ENCODE peak calls at places on chromosomes 13 and 19, in five cellular contexts. One of them, this sample, is unnamed.

GRCh38 chr13:114101831-114102520 is 30.4 kb downstream of the RASA3 start:
- DNase-seq in left ventricle myocardium inferior: no peak
- DNase-seq in SK-N-SH: peak; percentile 37
- DNase-seq in prostate gland: no peak
- DNase-seq in osteocyte: no peak
- DNase-seq in this sample: no peak

GRCh38 chr19:16897572-16898056 is 8.8 kb downstream of the F2RL3 start:
- DNase-seq in left ventricle myocardium inferior: no peak
- DNase-seq in SK-N-SH: no peak
- DNase-seq in prostate gland: no peak
- DNase-seq in osteocyte: no peak
- DNase-seq in this sample: no peak

GRCh38 chr19:48654299-48655059 is 8.5 kb upstream of the CA11 start:
- DNase-seq in left ventricle myocardium inferior: no peak
- DNase-seq in SK-N-SH: peak; percentile 74
- DNase-seq in prostate gland: no peak
- DNase-seq in osteocyte: no peak
- DNase-seq in this sample: no peak

GRCh38 chr13:42232671-42233070 is 39.3 kb upstream of the AKAP11 start:
- DNase-seq in left ventricle myocardium inferior: no peak
- DNase-seq in SK-N-SH: no peak
- DNase-seq in prostate gland: no peak
- DNase-seq in osteocyte: no peak
- DNase-seq in this sample: no peak

GRCh38 chr19:19860756-19861390 is 4.8 kb upstream of the ZNF253 start:
- DNase-seq in left ventricle myocardium inferior: no peak
- DNase-seq in SK-N-SH: peak; percentile 58
- DNase-seq in prostate gland: no peak
- DNase-seq in osteocyte: no peak
- DNase-seq in this sample: peak; percentile 10

GRCh38 chr13:59975807-59976445 is 187.8 kb downstream of the DIAPH3 start:
- DNase-seq in left ventricle myocardium inferior: no peak
- DNase-seq in SK-N-SH: no peak
- DNase-seq in prostate gland: no peak
- DNase-seq in osteocyte: no peak
- DNase-seq in this sample: no peak

GRCh38 chr19:48487944-48488343 is 18.8 kb downstream of the CYTH2 start:
- DNase-seq in left ventricle myocardium inferior: peak; percentile 68
- DNase-seq in SK-N-SH: no peak
- DNase-seq in prostate gland: peak; percentile 90
- DNase-seq in osteocyte: no peak
- DNase-seq in this sample: no peak

GRCh38 chr19:50432221-50432626 is 468 bp upstream of the MYBPC2 start:
- DNase-seq in left ventricle myocardium inferior: no peak
- DNase-seq in SK-N-SH: no peak
- DNase-seq in prostate gland: no peak
- DNase-seq in osteocyte: no peak
- DNase-seq in this sample: no peak

GRCh38 chr13:40420160-40420740 is 246.2 kb downstream of the FOXO1 start:
- DNase-seq in left ventricle myocardium inferior: no peak
- DNase-seq in SK-N-SH: no peak
- DNase-seq in prostate gland: no peak
- DNase-seq in osteocyte: no peak
- DNase-seq in this sample: no peak

GRCh38 chr19:7507884-7508283 is 8.0 kb upstream of the ZNF358 start:
- DNase-seq in left ventricle myocardium inferior: peak; percentile 55
- DNase-seq in SK-N-SH: peak; percentile 73
- DNase-seq in prostate gland: no peak
- DNase-seq in osteocyte: peak; percentile 89
- DNase-seq in this sample: peak; percentile 31

GRCh38 chr13:103884139-103884723 is 818.0 kb upstream of the SLC10A2 start:
- DNase-seq in left ventricle myocardium inferior: no peak
- DNase-seq in SK-N-SH: no peak
- DNase-seq in prostate gland: no peak
- DNase-seq in osteocyte: no peak
- DNase-seq in this sample: no peak

GRCh38 chr13:79780240-79780639 is 299.3 kb downstream of the NDFIP2 start:
- DNase-seq in left ventricle myocardium inferior: no peak
- DNase-seq in SK-N-SH: no peak
- DNase-seq in prostate gland: no peak
- DNase-seq in osteocyte: no peak
- DNase-seq in this sample: peak; percentile 81

GRCh38 chr13:97344250-97345175 is 89.5 kb upstream of the RAP2A start:
- DNase-seq in left ventricle myocardium inferior: peak; percentile 58
- DNase-seq in SK-N-SH: peak; percentile 67
- DNase-seq in prostate gland: peak; percentile 42
- DNase-seq in osteocyte: no peak
- DNase-seq in this sample: peak; percentile 51

GRCh38 chr19:2550431-2551171 is 74.7 kb downstream of the GADD45B start:
- DNase-seq in left ventricle myocardium inferior: peak; percentile 62
- DNase-seq in SK-N-SH: peak; percentile 54
- DNase-seq in prostate gland: no peak
- DNase-seq in osteocyte: no peak
- DNase-seq in this sample: no peak

GRCh38 chr19:32058131-32058530 is 287.3 kb upstream of the ZNF507 start:
- DNase-seq in left ventricle myocardium inferior: no peak
- DNase-seq in SK-N-SH: no peak
- DNase-seq in prostate gland: no peak
- DNase-seq in osteocyte: no peak
- DNase-seq in this sample: no peak

GRCh38 chr19:32047788-32048187 is 297.6 kb upstream of the ZNF507 start:
- DNase-seq in left ventricle myocardium inferior: no peak
- DNase-seq in SK-N-SH: no peak
- DNase-seq in prostate gland: no peak
- DNase-seq in osteocyte: no peak
- DNase-seq in this sample: no peak

DNA sequence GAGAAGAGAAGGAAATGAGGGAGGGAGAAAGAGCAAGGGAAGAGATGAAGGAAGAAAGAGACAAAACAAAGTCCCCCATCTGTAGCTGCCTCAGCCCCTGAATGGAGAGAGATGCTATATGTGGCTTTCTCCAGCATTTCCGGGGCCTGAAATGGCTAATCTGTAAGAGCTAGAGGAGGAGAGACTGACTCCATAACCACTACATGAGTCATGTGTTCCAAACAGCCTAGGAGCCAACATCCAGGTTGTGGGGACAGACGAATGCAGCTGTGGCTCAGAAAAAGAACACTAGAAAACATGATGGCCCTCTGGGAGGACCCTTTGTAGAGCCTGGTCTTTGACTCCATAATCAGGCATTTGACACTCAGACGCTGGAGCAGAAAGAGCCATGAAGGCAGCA is 292.0 kb upstream of the ZNF507 start:
- DNase-seq in left ventricle myocardium inferior: no peak
- DNase-seq in SK-N-SH: no peak
- DNase-seq in prostate gland: no peak
- DNase-seq in osteocyte: no peak
- DNase-seq in this sample: no peak
- TF ChIP-seq CTCF in left ventricle myocardium inferior: no peak
- TF ChIP-seq CTCF in SK-N-SH: no peak
- TF ChIP-seq CTCF in prostate gland: no peak
- TF ChIP-seq CTCF in osteocyte: no peak
- TF ChIP-seq CTCF in this sample: no peak

DNA sequence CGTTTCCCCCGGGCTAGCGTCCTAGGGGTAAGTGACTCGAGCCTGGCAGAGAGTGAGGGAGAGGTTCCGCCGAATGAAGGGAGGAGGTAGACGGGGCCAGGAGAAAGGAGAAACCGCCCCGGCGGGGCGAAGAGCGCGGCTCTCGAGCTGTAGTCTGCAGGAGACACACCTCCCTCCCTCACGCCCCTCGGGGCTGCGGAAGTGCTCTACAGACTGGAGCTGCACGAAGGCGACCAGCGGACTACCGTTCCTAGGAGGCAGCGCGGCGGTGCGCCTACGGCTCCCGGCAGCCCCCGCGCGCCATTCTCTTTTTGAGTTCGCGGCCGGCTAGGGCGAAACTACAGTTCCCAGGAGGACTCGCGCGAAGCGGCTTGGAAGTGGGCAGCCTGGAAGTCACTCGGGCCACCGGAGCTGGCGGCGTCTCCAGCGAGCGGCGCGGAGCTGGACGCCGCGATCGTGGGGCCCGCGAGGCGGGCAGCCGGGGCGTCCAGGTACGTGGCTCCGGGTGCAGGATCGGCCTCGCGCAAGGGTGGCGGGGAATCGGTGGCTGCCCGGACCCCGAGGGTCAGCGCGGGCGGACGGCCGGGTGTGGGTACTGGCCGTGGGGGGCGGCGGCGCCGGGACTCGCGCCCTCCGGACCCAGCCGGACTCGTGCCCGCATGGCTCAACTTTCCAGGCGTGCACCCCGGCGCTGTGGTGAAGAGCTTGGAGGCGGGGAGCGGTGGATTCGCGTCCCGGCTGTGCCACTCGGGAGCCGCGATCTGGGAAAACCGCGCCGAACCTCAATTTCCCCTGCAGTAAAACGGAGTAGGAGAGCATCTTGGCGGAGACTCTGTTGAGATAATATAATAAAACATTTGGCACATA is at the start of gene SIPA1L3:
- DNase-seq in left ventricle myocardium inferior: peak; percentile 95
- DNase-seq in SK-N-SH: peak; percentile 94
- DNase-seq in prostate gland: peak; percentile 97
- DNase-seq in osteocyte: peak; percentile 98
- DNase-seq in this sample: peak; percentile 96
- TF ChIP-seq CTCF in left ventricle myocardium inferior: peak; percentile 4
- TF ChIP-seq CTCF in SK-N-SH: no peak
- TF ChIP-seq CTCF in prostate gland: no peak
- TF ChIP-seq CTCF in osteocyte: no peak
- TF ChIP-seq CTCF in this sample: no peak

GRCh38 chr13:25267715-25268114 is 19.6 kb downstream of the MTMR6 start:
- DNase-seq in left ventricle myocardium inferior: no peak
- DNase-seq in SK-N-SH: peak; percentile 17
- DNase-seq in prostate gland: no peak
- DNase-seq in osteocyte: no peak
- DNase-seq in this sample: no peak
- TF ChIP-seq CTCF in left ventricle myocardium inferior: peak; percentile 21
- TF ChIP-seq CTCF in SK-N-SH: peak; percentile 43
- TF ChIP-seq CTCF in prostate gland: no peak
- TF ChIP-seq CTCF in osteocyte: peak; percentile 27
- TF ChIP-seq CTCF in this sample: peak; percentile 14

DNA sequence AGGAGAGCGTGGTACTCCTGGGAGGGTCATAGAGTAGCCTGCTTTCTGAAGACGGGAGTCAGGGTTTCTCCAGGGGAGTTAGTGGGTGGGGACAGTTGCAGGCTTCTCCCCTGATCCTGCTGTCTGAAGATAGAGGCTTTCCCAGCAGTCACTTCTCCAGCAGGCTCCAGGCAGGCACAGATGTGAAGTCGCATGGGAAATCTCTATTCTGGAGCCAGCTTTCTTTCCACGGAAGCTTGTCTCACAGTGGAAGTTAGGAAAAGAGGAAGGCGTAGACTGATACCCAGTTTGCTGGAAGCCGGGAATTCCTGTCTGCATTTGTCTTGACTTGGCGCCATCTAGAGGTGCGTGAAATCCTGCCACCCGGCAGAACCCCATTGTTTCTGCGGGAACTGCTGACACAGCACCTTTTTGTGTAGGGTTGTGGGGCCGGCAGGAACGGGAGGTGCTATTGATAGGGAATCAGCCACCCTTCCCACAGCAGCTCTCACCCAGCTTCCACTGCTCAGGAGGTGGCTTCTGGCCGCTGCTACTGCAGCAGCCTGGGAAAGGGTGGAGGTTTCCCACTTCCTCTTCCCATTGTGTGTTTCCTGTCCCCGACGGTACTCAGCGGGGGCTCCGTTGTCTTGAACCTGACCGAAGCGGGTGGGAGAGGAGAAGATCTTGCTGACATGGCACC is 28.5 kb upstream of the NPAS1 start:
- DNase-seq in left ventricle myocardium inferior: peak; percentile 83
- DNase-seq in SK-N-SH: peak; percentile 85
- DNase-seq in prostate gland: peak; percentile 81
- DNase-seq in osteocyte: peak; percentile 92
- DNase-seq in this sample: peak; percentile 68
- TF ChIP-seq CTCF in left ventricle myocardium inferior: peak; percentile 91
- TF ChIP-seq CTCF in SK-N-SH: peak; percentile 89
- TF ChIP-seq CTCF in prostate gland: peak; percentile 42
- TF ChIP-seq CTCF in osteocyte: peak; percentile 94
- TF ChIP-seq CTCF in this sample: peak; percentile 79

GRCh38 chr19:4579389-4579788 is 19.9 kb upstream of the SEMA6B start:
- DNase-seq in left ventricle myocardium inferior: no peak
- DNase-seq in SK-N-SH: peak; percentile 29
- DNase-seq in prostate gland: no peak
- DNase-seq in osteocyte: no peak
- DNase-seq in this sample: no peak
- TF ChIP-seq CTCF in left ventricle myocardium inferior: no peak
- TF ChIP-seq CTCF in SK-N-SH: no peak
- TF ChIP-seq CTCF in prostate gland: no peak
- TF ChIP-seq CTCF in osteocyte: no peak
- TF ChIP-seq CTCF in this sample: no peak

GRCh38 chr13:50974268-50974667 is 64.7 kb downstream of the RNASEH2B start:
- DNase-seq in left ventricle myocardium inferior: no peak
- DNase-seq in SK-N-SH: no peak
- DNase-seq in prostate gland: no peak
- DNase-seq in osteocyte: no peak
- DNase-seq in this sample: no peak

GRCh38 chr13:50969691-50970090 is 60.1 kb downstream of the RNASEH2B start:
- DNase-seq in left ventricle myocardium inferior: no peak
- DNase-seq in SK-N-SH: no peak
- DNase-seq in prostate gland: no peak
- DNase-seq in osteocyte: no peak
- DNase-seq in this sample: peak; percentile 85
- TF ChIP-seq CTCF in left ventricle myocardium inferior: peak; percentile 19
- TF ChIP-seq CTCF in SK-N-SH: no peak
- TF ChIP-seq CTCF in prostate gland: no peak
- TF ChIP-seq CTCF in osteocyte: no peak
- TF ChIP-seq CTCF in this sample: peak; percentile 44

DNA sequence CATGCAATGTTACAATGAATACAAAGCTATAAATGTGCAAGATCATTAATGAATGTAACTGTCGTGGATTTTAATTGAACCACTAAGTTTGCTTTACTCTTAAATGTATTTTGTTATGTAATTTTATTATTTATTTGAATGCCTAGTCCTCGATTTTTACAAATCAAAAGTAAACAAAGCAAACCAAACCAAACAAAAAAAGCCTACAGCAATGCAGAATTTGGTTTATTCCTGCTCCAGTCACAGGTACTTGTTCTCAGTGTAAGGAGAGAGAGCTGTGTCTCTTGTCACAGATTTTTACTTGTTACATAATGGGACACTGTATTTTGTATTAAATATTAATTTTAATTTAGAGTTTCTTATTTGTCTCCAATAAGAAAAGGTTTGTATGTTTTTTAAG is 584.3 kb upstream of the SLITRK6 start:
- DNase-seq in left ventricle myocardium inferior: no peak
- DNase-seq in SK-N-SH: no peak
- DNase-seq in prostate gland: no peak
- DNase-seq in osteocyte: no peak
- DNase-seq in this sample: no peak
- TF ChIP-seq CTCF in left ventricle myocardium inferior: no peak
- TF ChIP-seq CTCF in SK-N-SH: no peak
- TF ChIP-seq CTCF in prostate gland: no peak
- TF ChIP-seq CTCF in osteocyte: no peak
- TF ChIP-seq CTCF in this sample: no peak

DNA sequence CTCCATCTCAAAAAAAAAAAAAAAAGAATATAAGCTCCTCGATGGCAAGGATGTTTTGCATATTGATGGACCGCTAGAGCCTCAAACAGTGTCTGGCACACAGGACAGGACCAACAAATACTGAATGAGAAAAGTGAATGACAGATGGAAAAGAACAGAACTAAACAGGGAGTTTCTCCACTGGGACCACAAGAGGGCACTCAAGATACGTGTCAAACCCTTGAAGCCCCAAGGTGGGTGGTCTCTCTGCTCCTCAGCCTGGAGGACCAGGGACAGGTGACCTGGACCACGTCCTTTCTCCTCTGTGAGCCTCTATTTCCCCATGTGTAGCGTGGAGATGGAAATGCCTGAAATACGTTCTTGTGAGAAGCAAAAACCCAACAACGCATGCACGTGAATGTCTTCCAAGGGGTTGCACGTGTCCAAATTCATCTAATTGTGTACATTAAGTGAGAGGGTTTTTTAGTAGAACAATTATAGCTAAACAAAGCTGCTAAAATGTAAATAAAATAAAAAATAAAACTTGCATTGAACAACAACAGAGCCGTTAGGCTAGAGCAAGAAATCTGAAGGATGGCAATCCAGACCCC is 5.7 kb upstream of the CDC42EP5 start:
- DNase-seq in left ventricle myocardium inferior: no peak
- DNase-seq in SK-N-SH: peak; percentile 57
- DNase-seq in prostate gland: no peak
- DNase-seq in osteocyte: no peak
- DNase-seq in this sample: peak; percentile 51
- TF ChIP-seq CTCF in left ventricle myocardium inferior: peak; percentile 69
- TF ChIP-seq CTCF in SK-N-SH: peak; percentile 74
- TF ChIP-seq CTCF in prostate gland: no peak
- TF ChIP-seq CTCF in osteocyte: peak; percentile 75
- TF ChIP-seq CTCF in this sample: peak; percentile 65

This sample was measured in MM.1S.